ENCODE peak calls at places on chromosomes 5 and 9, in four cellular contexts. X, R, T and D are unnamed samples.

GRCh38 chr9:13589044-13589737 is 309.7 kb upstream of the MPDZ start:
- DNase-seq in X (no peak), R (no peak), T (no peak), D (no peak)

GRCh38 chr5:74853256-74853655 is 12.9 kb downstream of the FAM169A start:
- DNase-seq in X (no peak), R (no peak), T (no peak), D (no peak)

GRCh38 chr5:76401801-76402250 is 1.3 kb upstream of the IQGAP2 start:
- DNase-seq in X (no peak), R (no peak), T (no peak), D (no peak)

GRCh38 chr9:111691686-111692329 is 30.4 kb downstream of the GNG10 start:
- DNase-seq in X (peak; percentile 18), R (no peak), T (no peak), D (peak; percentile 82)

GRCh38 chr9:118192807-118193206 is 488.6 kb downstream of the TLR4 start:
- DNase-seq in X (no peak), R (no peak), T (no peak), D (no peak)

GRCh38 chr5:62182802-62183201 is 123.2 kb upstream of the KIF2A start:
- DNase-seq in X (no peak), R (no peak), T (no peak), D (no peak)

GRCh38 chr5:131747180-131748105 is 49.4 kb downstream of the FNIP1 start:
- DNase-seq in X (peak; percentile 11), R (no peak), T (no peak), D (peak; percentile 88)

GRCh38 chr9:93891549-93892310 is 63.4 kb downstream of the BARX1 start:
- DNase-seq in X (no peak), R (peak; percentile 34), T (peak; percentile 75), D (no peak)

GRCh38 chr5:169979871-169980270 is 424 bp downstream of the INSYN2B start:
- DNase-seq in X (no peak), R (no peak), T (no peak), D (no peak)

GRCh38 chr5:170809551-170809950 is 26.0 kb downstream of the GABRP start:
- DNase-seq in X (peak; percentile 73), R (no peak), T (peak; percentile 30), D (peak; percentile 41)